ENCODE peak calls at places on chromosomes 12 and 14, in six cellular contexts. B is NCI-H524; N is fibroblast of the aortic adventitia; S is GM13976; R is NCI-H510A treated with DMSO at 0.1 percent for 48 hours; E is effector memory CD4-positive, alpha-beta T cell. O is an unnamed sample.

GRCh38 chr12:112900298-112901145 is 6.2 kb upstream of the OAS1 start:
- DNase-seq in B (peak), N (peak), S (peak), R (peak), E (no peak), O (no peak)

GRCh38 chr12:100566887-100567637 is 6.4 kb upstream of the GAS2L3 start:
- DNase-seq in B (no peak), N (peak), S (peak), R (no peak), E (no peak), O (no peak)

GRCh38 chr12:3489057-3489456 is 1.9 kb upstream of the PRMT8 start:
- DNase-seq in B (no peak), N (peak), S (no peak), R (no peak), E (no peak), O (no peak)

GRCh38 chr14:75285331-75285730 is 6.7 kb downstream of the FOS start:
- DNase-seq in B (no peak), N (no peak), S (no peak), R (no peak), E (no peak), O (no peak)

GRCh38 chr12:113870890-113871289 is 95.2 kb downstream of the RBM19 start:
- DNase-seq in B (no peak), N (no peak), S (no peak), R (no peak), E (no peak), O (no peak)

GRCh38 chr12:5102261-5102789 is 58.6 kb downstream of the KCNA5 start:
- DNase-seq in B (no peak), N (peak), S (no peak), R (no peak), E (no peak), O (no peak)

GRCh38 chr12:47317182-47317915 is 237.6 kb upstream of the AMIGO2 start:
- DNase-seq in B (no peak), N (no peak), S (peak), R (no peak), E (no peak), O (no peak)

GRCh38 chr14:52363001-52363704 is 49.0 kb downstream of the PTGER2 start:
- DNase-seq in B (peak), N (peak), S (no peak), R (no peak), E (no peak), O (no peak)

GRCh38 chr14:101086926-101087325 is 183.4 kb upstream of the RTL1 start:
- DNase-seq in B (no peak), N (no peak), S (no peak), R (no peak), E (no peak), O (no peak)

O was measured in breast epithelium.